ENCODE peak calls at places on chromosomes 16 and 17, in eight cellular contexts. G is RWPE1, F is SK-N-SH, S is neural crest cell, C is BE2C, A is nephron progenitor cell, W is AG04450, E is heart left ventricle. D is an unnamed sample.

GRCh38 chr16:15775209-15775608 is 81.6 kb downstream of the MYH11 start:
- DNase-seq in G (peak; percentile 48), F (peak; percentile 30), S (no peak), C (peak; percentile 13), A (no peak), W (no peak), E (no peak), D (no peak)

GRCh38 chr17:66290097-66290722 is 12.2 kb upstream of the PRKCA start:
- DNase-seq in G (no peak), F (peak; percentile 58), S (no peak), C (peak; percentile 14), A (no peak), W (no peak), E (no peak), D (no peak)

GRCh38 chr17:10871914-10872313 is 34.0 kb upstream of the PIRT start:
- DNase-seq in G (no peak), F (no peak), S (no peak), C (no peak), A (no peak), W (no peak), E (no peak), D (no peak)

GRCh38 chr16:30075503-30076275 is at the start of gene PPP4C:
- DNase-seq in G (peak; percentile 94), F (peak; percentile 97), S (peak; percentile 89), C (peak; percentile 93), A (peak; percentile 94), W (peak; percentile 66), E (peak; percentile 94), D (peak; percentile 94)

GRCh38 chr16:4578961-4579530 is 22.9 kb downstream of the C16orf96 start:
- DNase-seq in G (no peak), F (no peak), S (no peak), C (no peak), A (no peak), W (no peak), E (no peak), D (no peak)

GRCh38 chr17:73851921-73852320 is 207.7 kb upstream of the SDK2 start:
- DNase-seq in G (no peak), F (no peak), S (no peak), C (no peak), A (no peak), W (no peak), E (no peak), D (no peak)

GRCh38 chr16:83330251-83330650 is 477.5 kb upstream of the HSBP1 start:
- DNase-seq in G (no peak), F (no peak), S (no peak), C (no peak), A (no peak), W (no peak), E (no peak), D (no peak)

GRCh38 chr16:50473375-50473945 is 74.7 kb upstream of the NKD1 start:
- DNase-seq in G (peak; percentile 24), F (no peak), S (no peak), C (no peak), A (no peak), W (no peak), E (no peak), D (no peak)

GRCh38 chr17:10018461-10018891 is 113.4 kb upstream of the RCVRN start:
- DNase-seq in G (no peak), F (no peak), S (no peak), C (no peak), A (no peak), W (no peak), E (no peak), D (no peak)

GRCh38 chr16:55494994-55495421 is 13.9 kb upstream of the LPCAT2 start:
- DNase-seq in G (peak; percentile 60), F (peak; percentile 77), S (no peak), C (peak; percentile 78), A (no peak), W (peak; percentile 87), E (no peak), D (no peak)

DNA sequence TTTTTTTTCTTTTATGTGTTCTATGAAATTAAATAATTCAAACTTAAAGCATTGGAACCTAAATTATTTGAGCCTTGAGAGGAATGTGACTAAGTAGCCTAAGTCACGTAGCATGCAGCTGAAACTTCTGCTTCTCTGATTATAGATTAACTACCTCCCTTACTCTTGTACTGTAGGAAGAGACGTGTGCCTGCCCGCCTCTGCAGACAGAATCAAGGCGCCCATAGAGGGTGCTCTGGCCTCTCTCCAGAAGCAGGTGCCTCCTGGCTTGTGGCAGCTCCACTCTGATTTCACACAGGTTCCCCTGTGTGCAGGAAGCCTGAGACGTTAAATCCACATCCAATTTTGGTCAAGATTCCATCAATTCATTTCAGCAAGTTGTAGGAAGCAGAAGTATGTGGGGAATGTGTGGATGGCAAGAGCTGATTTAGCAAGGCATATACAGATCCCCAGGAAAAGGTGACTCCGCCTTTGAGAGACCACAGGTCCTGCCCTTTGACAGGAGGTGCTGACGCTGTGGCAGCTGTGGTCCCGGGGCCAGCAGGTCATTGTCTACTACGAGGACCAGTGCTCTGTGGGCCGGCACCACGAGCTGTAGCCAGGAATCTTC is 1418.8 kb downstream of the CDH11 start:
- DNase-seq in G (no peak), F (no peak), S (no peak), C (no peak), A (no peak), W (no peak), E (no peak), D (no peak)
- TF ChIP-seq CTCF in G (no peak), F (no peak), S (no peak), C (peak; percentile 5), A (no peak), W (no peak), E (no peak), D (no peak)

GRCh38 chr17:50194441-50195195 is 6.8 kb downstream of the COL1A1 start:
- DNase-seq in G (no peak), F (no peak), S (no peak), C (no peak), A (no peak), W (no peak), E (no peak), D (no peak)

GRCh38 chr17:50196036-50196435 is 5.4 kb downstream of the COL1A1 start:
- DNase-seq in G (no peak), F (no peak), S (no peak), C (no peak), A (no peak), W (no peak), E (no peak), D (no peak)

GRCh38 chr17:50196826-50197225 is 4.6 kb downstream of the COL1A1 start:
- DNase-seq in G (no peak), F (no peak), S (no peak), C (no peak), A (no peak), W (no peak), E (no peak), D (no peak)

GRCh38 chr17:50192873-50193274 is 8.6 kb downstream of the COL1A1 start:
- DNase-seq in G (no peak), F (no peak), S (no peak), C (no peak), A (no peak), W (no peak), E (no peak), D (no peak)

DNA sequence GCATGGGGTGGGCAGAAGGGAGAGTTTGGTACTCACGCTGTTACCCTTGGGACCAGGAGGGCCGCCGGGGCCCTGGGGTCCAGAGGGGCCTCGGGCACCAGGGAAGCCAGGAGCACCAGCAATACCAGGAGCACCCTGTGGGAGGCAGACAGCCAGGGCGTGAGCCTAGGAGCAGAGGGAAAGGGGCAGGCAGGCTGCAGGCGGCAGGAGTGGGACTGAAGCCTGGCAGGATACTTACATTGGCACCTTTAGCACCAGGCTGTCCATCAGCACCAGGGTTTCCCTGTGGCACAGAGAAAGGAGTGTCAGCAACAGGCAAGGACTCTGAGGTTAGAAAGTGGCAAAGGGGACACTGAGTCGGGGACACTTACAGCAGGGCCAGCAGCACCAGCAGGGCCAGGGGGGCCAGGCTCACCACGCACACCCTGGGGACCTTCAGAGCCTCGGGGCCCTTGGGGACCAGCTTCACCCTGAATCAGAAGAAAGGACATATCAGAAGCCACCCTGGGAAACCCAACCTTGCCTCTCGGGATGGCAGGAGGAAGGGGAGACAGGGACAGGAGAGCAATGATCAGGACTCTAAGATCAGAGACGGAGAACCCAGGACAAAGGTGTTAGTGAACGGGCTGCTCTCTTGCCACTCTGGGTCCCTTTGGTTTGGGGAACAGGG is 6.1 kb downstream of the COL1A1 start:
- DNase-seq in G (no peak), F (no peak), S (no peak), C (no peak), A (no peak), W (no peak), E (no peak), D (no peak)
- TF ChIP-seq CTCF in G (no peak), F (peak; percentile 48), S (no peak), C (no peak), A (no peak), W (peak; percentile 57), E (no peak), D (no peak)

GRCh38 chr17:56131431-56131830 is 21.8 kb upstream of the ANKFN1 start:
- DNase-seq in G (no peak), F (no peak), S (no peak), C (no peak), A (no peak), W (no peak), E (no peak), D (no peak)

GRCh38 chr17:56130030-56130429 is 23.2 kb upstream of the ANKFN1 start:
- DNase-seq in G (no peak), F (no peak), S (no peak), C (no peak), A (no peak), W (no peak), E (no peak), D (no peak)

GRCh38 chr17:56121661-56122060 is 31.6 kb upstream of the ANKFN1 start:
- DNase-seq in G (no peak), F (no peak), S (no peak), C (no peak), A (no peak), W (no peak), E (no peak), D (no peak)

DNA sequence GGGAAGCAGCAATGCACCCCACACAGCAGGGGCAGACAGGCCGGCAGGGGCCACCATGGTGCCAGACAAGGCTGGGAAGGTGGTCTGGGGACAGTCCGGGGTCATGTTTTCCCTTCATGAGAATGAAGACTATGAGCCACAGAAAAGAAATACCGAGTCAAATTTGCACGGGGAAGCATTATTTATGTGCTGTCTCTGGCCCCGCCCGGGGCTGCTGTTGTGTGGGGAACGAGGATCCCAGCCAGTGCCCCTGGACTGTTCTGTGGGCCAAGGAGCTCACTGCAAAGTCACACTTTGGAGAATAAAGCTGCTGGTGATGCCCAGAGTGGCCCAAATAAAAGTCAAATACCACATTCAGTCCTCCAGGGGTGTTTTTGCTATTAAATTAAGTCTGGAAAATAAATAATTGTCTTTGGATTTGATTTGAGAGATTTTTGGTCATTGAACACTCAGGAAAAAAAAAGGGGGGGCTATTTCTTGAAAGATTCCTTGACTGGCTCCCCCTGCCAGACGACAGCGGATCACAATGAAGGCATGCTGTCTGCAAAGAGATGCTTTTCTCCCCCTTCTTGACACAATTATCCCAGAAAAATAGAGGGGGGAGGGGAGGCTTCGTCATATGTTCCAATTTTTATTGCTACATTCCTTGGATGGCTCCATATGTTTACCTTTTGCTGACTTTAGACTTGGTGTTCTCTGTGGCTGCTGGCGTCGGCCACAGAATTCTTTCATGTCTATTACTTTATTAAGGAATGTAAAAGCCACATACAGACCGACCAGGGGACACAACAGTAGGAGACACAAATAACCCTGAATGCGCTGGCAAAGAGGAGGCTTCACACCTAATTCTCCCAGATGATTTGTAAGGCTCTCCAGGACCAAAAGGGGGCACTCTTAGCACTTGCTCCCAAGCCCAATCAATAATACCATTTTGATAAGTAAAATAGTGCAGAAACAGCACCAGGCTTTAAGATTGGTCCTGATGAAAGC is 27.1 kb upstream of the ANKFN1 start:
- DNase-seq in G (peak; percentile 5), F (peak; percentile 18), S (peak; percentile 18), C (peak; percentile 8), A (peak; percentile 12), W (peak; percentile 30), E (no peak), D (peak; percentile 38)
- TF ChIP-seq CTCF in G (no peak), F (peak; percentile 95), S (peak; percentile 68), C (peak; percentile 54), A (peak; percentile 55), W (peak; percentile 80), E (peak; percentile 29), D (peak; percentile 36)

GRCh38 chr16:88059701-88060386 is 108.6 kb downstream of the BANP start:
- DNase-seq in G (no peak), F (no peak), S (no peak), C (no peak), A (no peak), W (no peak), E (peak; percentile 18), D (no peak)
- TF ChIP-seq CTCF in G (no peak), F (no peak), S (no peak), C (no peak), A (no peak), W (no peak), E (no peak), D (no peak)